ENCODE peak calls at places on chromosomes 1 and 21, in seven cellular contexts. H, N, O, C, Z, K and P are unnamed samples.

GRCh38 chr1:19081218-19081893 is 124.9 kb upstream of the IFFO2 start:
- DNase-seq in H (no peak), N (no peak), O (no peak), C (no peak), Z (no peak), K (peak), P (peak)

GRCh38 chr1:97849350-97850339 is 71.2 kb downstream of the DPYD start:
- DNase-seq in H (no peak), N (no peak), O (peak), C (no peak), Z (no peak), K (peak), P (no peak)

GRCh38 chr1:195934839-195935557 is 673.2 kb downstream of the KCNT2 start:
- DNase-seq in H (no peak), N (no peak), O (peak), C (no peak), Z (no peak), K (no peak), P (no peak)

GRCh38 chr1:225866061-225866844 is 15.9 kb downstream of the TMEM63A start:
- DNase-seq in H (peak), N (no peak), O (peak), C (no peak), Z (no peak), K (peak), P (no peak)

GRCh38 chr1:107965112-107965991 is at the start of gene VAV3:
- DNase-seq in H (peak), N (peak), O (peak), C (peak), Z (peak), K (peak), P (peak)

GRCh38 chr1:67679691-67680090 is 5.3 kb upstream of the GADD45A start:
- DNase-seq in H (no peak), N (no peak), O (peak), C (no peak), Z (no peak), K (no peak), P (no peak)

GRCh38 chr1:24424990-24425389 is 9.4 kb downstream of the NIPAL3 start:
- DNase-seq in H (no peak), N (no peak), O (no peak), C (no peak), Z (no peak), K (no peak), P (no peak)

GRCh38 chr1:26413031-26413430 is 2.4 kb downstream of the LIN28A start:
- DNase-seq in H (no peak), N (no peak), O (no peak), C (no peak), Z (no peak), K (no peak), P (no peak)

GRCh38 chr1:22592051-22592450 is 28.8 kb downstream of the EPHA8 start:
- DNase-seq in H (no peak), N (no peak), O (no peak), C (no peak), Z (no peak), K (no peak), P (no peak)

GRCh38 chr1:210228158-210228557 is 4.4 kb upstream of the SERTAD4 start:
- DNase-seq in H (no peak), N (no peak), O (no peak), C (no peak), Z (no peak), K (no peak), P (no peak)

GRCh38 chr1:25204797-25205441 is 27.4 kb downstream of the SYF2 start:
- DNase-seq in H (no peak), N (no peak), O (peak), C (peak), Z (no peak), K (peak), P (peak)

GRCh38 chr1:205430631-205431305 is 8.9 kb upstream of the LEMD1 start:
- DNase-seq in H (peak), N (peak), O (no peak), C (peak), Z (no peak), K (peak), P (peak)

GRCh38 chr1:108601708-108602410 is 42.0 kb downstream of the EEIG2 start:
- DNase-seq in H (no peak), N (no peak), O (no peak), C (no peak), Z (no peak), K (peak), P (no peak)

GRCh38 chr1:231160851-231161710 is 777 bp upstream of the TRIM67 start:
- DNase-seq in H (no peak), N (peak), O (no peak), C (no peak), Z (no peak), K (no peak), P (no peak)

GRCh38 chr21:36703626-36704280 is 4.8 kb downstream of the SIM2 start:
- DNase-seq in H (no peak), N (no peak), O (no peak), C (no peak), Z (no peak), K (no peak), P (no peak)

GRCh38 chr1:159936284-159936904 is 9.0 kb downstream of the IGSF9 start:
- DNase-seq in H (peak), N (no peak), O (peak), C (peak), Z (peak), K (peak), P (peak)

GRCh38 chr1:183635112-183635605 is 424 bp downstream of the ARPC5 start:
- DNase-seq in H (peak), N (no peak), O (no peak), C (peak), Z (peak), K (peak), P (peak)

GRCh38 chr1:3312894-3313578 is 141.4 kb upstream of the ARHGEF16 start:
- DNase-seq in H (no peak), N (peak), O (peak), C (no peak), Z (peak), K (peak), P (peak)

GRCh38 chr1:154969741-154970452 is 650 bp downstream of the SHC1 start:
- DNase-seq in H (no peak), N (no peak), O (no peak), C (no peak), Z (peak), K (no peak), P (peak)

GRCh38 chr1:42736152-42736551 is 3.9 kb downstream of the CLDN19 start:
- DNase-seq in H (no peak), N (no peak), O (no peak), C (peak), Z (no peak), K (peak), P (no peak)

GRCh38 chr1:94741956-94742355 is 78.2 kb upstream of the SLC44A3 start:
- DNase-seq in H (no peak), N (no peak), O (no peak), C (no peak), Z (no peak), K (no peak), P (no peak)

GRCh38 chr1:209454340-209455014 is 129.0 kb upstream of the CAMK1G start:
- DNase-seq in H (no peak), N (no peak), O (no peak), C (no peak), Z (no peak), K (no peak), P (no peak)

GRCh38 chr1:117656202-117656641 is 50.4 kb downstream of the TENT5C start:
- DNase-seq in H (peak), N (no peak), O (no peak), C (peak), Z (no peak), K (no peak), P (no peak)

GRCh38 chr1:41913025-41913424 is 5.7 kb downstream of the HIVEP3 start:
- DNase-seq in H (no peak), N (no peak), O (no peak), C (no peak), Z (no peak), K (no peak), P (no peak)

GRCh38 chr1:233907139-233907538 is 2.7 kb downstream of the SLC35F3 start:
- DNase-seq in H (no peak), N (no peak), O (no peak), C (no peak), Z (no peak), K (no peak), P (no peak)

GRCh38 chr1:233904979-233905415 is 521 bp downstream of the SLC35F3 start:
- DNase-seq in H (no peak), N (peak), O (no peak), C (no peak), Z (no peak), K (peak), P (no peak)

GRCh38 chr1:233909195-233909594 is 4.7 kb downstream of the SLC35F3 start:
- DNase-seq in H (no peak), N (no peak), O (no peak), C (no peak), Z (no peak), K (no peak), P (no peak)

GRCh38 chr1:233908092-233908491 is 3.6 kb downstream of the SLC35F3 start:
- DNase-seq in H (no peak), N (no peak), O (no peak), C (no peak), Z (no peak), K (no peak), P (no peak)

GRCh38 chr1:233905416-233906051 is 1.1 kb downstream of the SLC35F3 start:
- DNase-seq in H (no peak), N (no peak), O (no peak), C (no peak), Z (no peak), K (no peak), P (no peak)
- H3K4me3 ChIP-seq in H (no peak), N (peak), O (peak), C (no peak), Z (no peak), K (peak), P (peak)

DNA sequence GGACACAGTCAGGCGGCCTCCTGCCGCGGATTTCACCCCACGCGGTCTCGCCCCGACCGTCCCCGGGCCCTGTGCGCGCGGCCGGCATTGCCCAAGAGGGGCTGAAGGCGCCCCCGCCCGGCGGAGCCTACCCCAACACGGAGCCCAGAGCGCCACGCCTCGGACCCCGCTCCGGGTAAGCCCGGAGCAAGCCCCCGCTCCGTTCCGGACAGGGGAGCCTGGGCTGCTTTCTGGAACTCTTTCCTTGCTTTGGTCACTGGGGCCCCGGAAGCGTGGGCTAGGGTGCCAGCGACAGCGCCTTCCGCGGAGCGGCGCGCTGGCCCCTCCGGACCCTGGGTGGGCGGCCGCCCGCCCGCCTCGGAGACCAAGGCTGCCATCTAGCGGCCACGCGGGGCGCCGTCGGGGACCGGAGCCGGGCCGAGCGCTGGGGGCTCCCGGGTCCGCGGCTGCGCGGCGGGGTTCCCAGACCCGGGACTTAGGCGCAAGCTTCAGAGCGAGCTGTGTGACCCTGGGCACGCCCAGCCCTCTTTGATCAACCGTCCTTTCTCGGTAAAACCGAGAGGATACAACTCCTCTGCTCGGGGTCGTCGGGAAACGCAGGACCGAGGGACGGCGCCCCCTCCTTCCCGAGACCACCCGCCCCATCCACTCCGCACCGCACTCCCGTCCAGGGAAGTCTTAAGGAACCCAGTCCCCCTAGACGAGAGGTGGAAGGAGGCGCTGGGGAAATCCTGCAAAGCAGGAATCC is 41.4 kb downstream of the RRAGC start:
- DNase-seq in H (peak), N (no peak), O (no peak), C (no peak), Z (no peak), K (peak), P (peak)
- H3K4me3 ChIP-seq in H (no peak), N (peak), O (no peak), C (no peak), Z (peak), K (peak), P (no peak)

GRCh38 chr1:34863501-34863900 is 4.0 kb upstream of the SMIM12 start:
- DNase-seq in H (no peak), N (no peak), O (no peak), C (no peak), Z (no peak), K (no peak), P (no peak)
- H3K4me3 ChIP-seq in H (peak), N (no peak), O (no peak), C (no peak), Z (no peak), K (no peak), P (no peak)

GRCh38 chr1:161037661-161038522 is 872 bp downstream of the TSTD1 start:
- DNase-seq in H (no peak), N (no peak), O (no peak), C (peak), Z (no peak), K (no peak), P (no peak)
- H3K4me3 ChIP-seq in H (peak), N (peak), O (no peak), C (peak), Z (peak), K (peak), P (no peak)

GRCh38 chr1:221239911-221240310 is 360.7 kb downstream of the HLX start:
- DNase-seq in H (no peak), N (no peak), O (no peak), C (no peak), Z (no peak), K (no peak), P (no peak)
- H3K4me3 ChIP-seq in H (no peak), N (no peak), O (no peak), C (no peak), Z (no peak), K (no peak), P (no peak)

GRCh38 chr21:31732891-31733520 is 1.1 kb upstream of the SCAF4 start:
- DNase-seq in H (no peak), N (no peak), O (no peak), C (peak), Z (no peak), K (peak), P (no peak)
- H3K4me3 ChIP-seq in H (peak), N (peak), O (peak), C (peak), Z (peak), K (peak), P (peak)

GRCh38 chr21:37915941-37916794 is at the start of gene KCNJ6:
- DNase-seq in H (no peak), N (peak), O (peak), C (no peak), Z (no peak), K (peak), P (no peak)

GRCh38 chr21:37917612-37918011 is 1.4 kb upstream of the KCNJ6 start:
- DNase-seq in H (no peak), N (no peak), O (peak), C (no peak), Z (no peak), K (peak), P (no peak)

GRCh38 chr21:37914211-37914900 is 1.9 kb downstream of the KCNJ6 start:
- DNase-seq in H (no peak), N (peak), O (no peak), C (no peak), Z (no peak), K (peak), P (peak)

GRCh38 chr21:37915516-37915915 is 741 bp downstream of the KCNJ6 start:
- DNase-seq in H (no peak), N (no peak), O (no peak), C (no peak), Z (no peak), K (no peak), P (no peak)

GRCh38 chr21:37916795-37917142 is 512 bp upstream of the KCNJ6 start:
- DNase-seq in H (no peak), N (no peak), O (no peak), C (no peak), Z (no peak), K (no peak), P (no peak)
- H3K4me3 ChIP-seq in H (no peak), N (peak), O (peak), C (no peak), Z (no peak), K (peak), P (no peak)